ENCODE peak calls at places on chromosome 18, in four cellular contexts. One of them, this sample, is unnamed.

GRCh38 chr18:55047546-55047945 is 88.3 kb upstream of the CCDC68 start:
- DNase-seq in neuronal stem cell: no peak
- DNase-seq in mesenchymal stem cell: no peak
- DNase-seq in K562: peak
- DNase-seq in this sample: no peak

GRCh38 chr18:183769-184168 is 25.4 kb downstream of the USP14 start:
- DNase-seq in K562: peak
- DNase-seq in neuronal stem cell: no peak
- DNase-seq in mesenchymal stem cell: peak
- DNase-seq in this sample: no peak

GRCh38 chr18:76208632-76209308 is 286.3 kb downstream of the ZNF516 start:
- DNase-seq in mesenchymal stem cell: no peak
- DNase-seq in K562: no peak
- DNase-seq in neuronal stem cell: no peak
- DNase-seq in this sample: no peak

GRCh38 chr18:5527603-5528002 is 16.2 kb downstream of the EPB41L3 start:
- DNase-seq in K562: no peak
- DNase-seq in neuronal stem cell: no peak
- DNase-seq in mesenchymal stem cell: no peak
- DNase-seq in this sample: no peak

GRCh38 chr18:60838677-60839076 is 466.1 kb upstream of the MC4R start:
- DNase-seq in K562: no peak
- DNase-seq in mesenchymal stem cell: no peak
- DNase-seq in neuronal stem cell: no peak
- DNase-seq in this sample: no peak

GRCh38 chr18:293557-293956 is 25.7 kb upstream of the THOC1 start:
- DNase-seq in mesenchymal stem cell: peak
- DNase-seq in K562: no peak
- DNase-seq in neuronal stem cell: no peak
- DNase-seq in this sample: no peak

GRCh38 chr18:23673725-23674124 is 11.0 kb upstream of the ANKRD29 start:
- DNase-seq in neuronal stem cell: no peak
- DNase-seq in K562: no peak
- DNase-seq in mesenchymal stem cell: no peak
- DNase-seq in this sample: peak

GRCh38 chr18:69789794-69790193 is 157.9 kb downstream of the CD226 start:
- DNase-seq in K562: no peak
- DNase-seq in neuronal stem cell: no peak
- DNase-seq in mesenchymal stem cell: no peak
- DNase-seq in this sample: no peak

GRCh38 chr18:72155327-72155726 is 388.8 kb downstream of the CBLN2 start:
- DNase-seq in neuronal stem cell: no peak
- DNase-seq in mesenchymal stem cell: no peak
- DNase-seq in K562: no peak
- DNase-seq in this sample: no peak

GRCh38 chr18:79384834-79385233 is 10.9 kb upstream of the NFATC1 start:
- DNase-seq in K562: no peak
- DNase-seq in mesenchymal stem cell: no peak
- DNase-seq in neuronal stem cell: no peak
- DNase-seq in this sample: no peak

GRCh38 chr18:78818961-78819360 is 160.7 kb upstream of the SALL3 start:
- DNase-seq in neuronal stem cell: no peak
- DNase-seq in K562: no peak
- DNase-seq in mesenchymal stem cell: no peak
- DNase-seq in this sample: no peak

GRCh38 chr18:52992041-52992440 is 652.0 kb downstream of the DCC start:
- DNase-seq in K562: no peak
- DNase-seq in neuronal stem cell: peak
- DNase-seq in mesenchymal stem cell: no peak
- DNase-seq in this sample: no peak

GRCh38 chr18:43719264-43719795 is 442.0 kb upstream of the SYT4 start:
- DNase-seq in K562: no peak
- DNase-seq in neuronal stem cell: no peak
- DNase-seq in mesenchymal stem cell: no peak
- DNase-seq in this sample: peak

GRCh38 chr18:77622009-77622692 is 372.5 kb downstream of the GALR1 start:
- DNase-seq in mesenchymal stem cell: no peak
- DNase-seq in K562: no peak
- DNase-seq in neuronal stem cell: no peak
- DNase-seq in this sample: no peak

GRCh38 chr18:61244632-61245031 is 88.6 kb upstream of the CDH20 start:
- DNase-seq in neuronal stem cell: no peak
- DNase-seq in K562: no peak
- DNase-seq in mesenchymal stem cell: no peak
- DNase-seq in this sample: no peak

GRCh38 chr18:37397814-37398213 is 167.8 kb downstream of the CELF4 start:
- DNase-seq in K562: no peak
- DNase-seq in mesenchymal stem cell: no peak
- DNase-seq in neuronal stem cell: no peak
- DNase-seq in this sample: no peak

GRCh38 chr18:79868811-79869541 is 71.2 kb downstream of the KCNG2 start:
- DNase-seq in mesenchymal stem cell: no peak
- DNase-seq in K562: peak
- DNase-seq in neuronal stem cell: no peak
- DNase-seq in this sample: no peak

GRCh38 chr18:79801217-79801616 is 3.5 kb downstream of the KCNG2 start:
- DNase-seq in neuronal stem cell: no peak
- DNase-seq in mesenchymal stem cell: no peak
- DNase-seq in K562: no peak
- DNase-seq in this sample: no peak

GRCh38 chr18:23648930-23649622 is 13.6 kb downstream of the ANKRD29 start:
- DNase-seq in K562: no peak
- DNase-seq in neuronal stem cell: no peak
- DNase-seq in mesenchymal stem cell: no peak
- DNase-seq in this sample: no peak

GRCh38 chr18:40371673-40372072 is 1583.4 kb upstream of the PIK3C3 start:
- DNase-seq in neuronal stem cell: no peak
- DNase-seq in mesenchymal stem cell: peak
- DNase-seq in K562: no peak
- DNase-seq in this sample: peak

GRCh38 chr18:72542993-72543361 is 1.2 kb downstream of the CBLN2 start:
- DNase-seq in K562: no peak
- DNase-seq in mesenchymal stem cell: no peak
- DNase-seq in neuronal stem cell: peak
- DNase-seq in this sample: no peak

GRCh38 chr18:59049726-59050660 is 89.7 kb upstream of the SEC11C start:
- DNase-seq in neuronal stem cell: no peak
- DNase-seq in K562: no peak
- DNase-seq in mesenchymal stem cell: no peak
- DNase-seq in this sample: no peak
- H2AFZ ChIP-seq in neuronal stem cell: no peak
- H2AFZ ChIP-seq in K562: no peak
- H2AFZ ChIP-seq in mesenchymal stem cell: peak
- H2AFZ ChIP-seq in this sample: no peak

GRCh38 chr18:10095356-10095755 is 181.5 kb downstream of the VAPA start:
- DNase-seq in K562: no peak
- DNase-seq in mesenchymal stem cell: no peak
- DNase-seq in neuronal stem cell: no peak
- DNase-seq in this sample: no peak

GRCh38 chr18:10100236-10100635 is 186.4 kb downstream of the VAPA start:
- DNase-seq in neuronal stem cell: no peak
- DNase-seq in K562: no peak
- DNase-seq in mesenchymal stem cell: no peak
- DNase-seq in this sample: no peak

GRCh38 chr18:10099539-10100140 is 185.8 kb downstream of the VAPA start:
- DNase-seq in K562: no peak
- DNase-seq in neuronal stem cell: no peak
- DNase-seq in mesenchymal stem cell: peak
- DNase-seq in this sample: no peak

GRCh38 chr18:10101729-10102128 is 187.9 kb downstream of the VAPA start:
- DNase-seq in K562: no peak
- DNase-seq in neuronal stem cell: no peak
- DNase-seq in mesenchymal stem cell: no peak
- DNase-seq in this sample: no peak

GRCh38 chr18:10101293-10101701 is 187.5 kb downstream of the VAPA start:
- DNase-seq in neuronal stem cell: no peak
- DNase-seq in mesenchymal stem cell: peak
- DNase-seq in K562: no peak
- DNase-seq in this sample: peak
- H2AFZ ChIP-seq in neuronal stem cell: peak
- H2AFZ ChIP-seq in mesenchymal stem cell: no peak
- H2AFZ ChIP-seq in K562: no peak
- H2AFZ ChIP-seq in this sample: no peak

GRCh38 chr18:2908166-2908945 is 61.5 kb downstream of the EMILIN2 start:
- DNase-seq in K562: no peak
- DNase-seq in neuronal stem cell: no peak
- DNase-seq in mesenchymal stem cell: no peak
- DNase-seq in this sample: no peak

GRCh38 chr18:2903006-2903405 is 56.2 kb downstream of the EMILIN2 start:
- DNase-seq in mesenchymal stem cell: peak
- DNase-seq in neuronal stem cell: no peak
- DNase-seq in K562: peak
- DNase-seq in this sample: peak

GRCh38 chr18:2906522-2907458 is 60.0 kb downstream of the EMILIN2 start:
- DNase-seq in neuronal stem cell: no peak
- DNase-seq in K562: peak
- DNase-seq in mesenchymal stem cell: peak
- DNase-seq in this sample: peak

GRCh38 chr18:2907459-2908145 is 60.8 kb downstream of the EMILIN2 start:
- DNase-seq in mesenchymal stem cell: no peak
- DNase-seq in K562: no peak
- DNase-seq in neuronal stem cell: no peak
- DNase-seq in this sample: no peak

DNA sequence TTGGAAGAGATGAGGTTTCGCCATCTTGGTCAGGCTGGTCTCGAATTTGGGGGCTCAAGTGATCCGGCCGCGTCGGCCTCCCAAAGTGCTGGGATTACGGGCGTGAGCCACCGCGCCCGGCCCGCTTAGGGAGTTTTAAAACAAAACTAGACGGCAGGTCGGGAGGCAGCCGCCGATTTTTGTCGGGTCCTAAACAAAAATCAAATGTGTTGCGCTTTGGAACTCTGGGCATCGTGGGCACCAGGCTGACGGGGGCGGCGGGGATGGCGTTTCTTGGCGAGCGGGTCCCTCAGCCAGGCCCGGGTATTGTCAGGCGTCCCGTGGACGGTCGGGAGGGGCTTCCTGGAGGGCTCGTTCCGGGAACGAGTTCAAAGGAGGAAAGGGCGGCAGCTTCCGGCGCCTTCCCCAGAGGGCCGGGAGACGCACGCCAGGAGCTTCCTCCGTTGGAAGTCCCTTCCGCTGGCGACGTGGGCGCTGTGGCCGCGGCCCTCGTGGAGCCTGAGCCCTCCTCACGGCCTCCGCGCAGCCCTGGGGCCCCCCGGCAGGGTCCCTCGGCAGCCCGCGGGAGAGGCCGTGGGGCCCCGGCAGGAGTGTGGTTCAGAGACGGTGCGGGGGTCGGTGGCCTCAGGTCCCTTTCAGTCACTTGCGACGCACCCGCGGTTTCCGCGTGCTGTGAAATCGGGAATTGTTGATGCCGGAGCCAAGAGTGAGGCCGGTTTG is 59.2 kb downstream of the EMILIN2 start:
- DNase-seq in neuronal stem cell: no peak
- DNase-seq in mesenchymal stem cell: peak
- DNase-seq in K562: no peak
- DNase-seq in this sample: peak
- H2AFZ ChIP-seq in neuronal stem cell: peak
- H2AFZ ChIP-seq in mesenchymal stem cell: peak
- H2AFZ ChIP-seq in K562: no peak
- H2AFZ ChIP-seq in this sample: peak

GRCh38 chr18:13379062-13379800 is 160.7 kb downstream of the LDLRAD4 start:
- DNase-seq in neuronal stem cell: no peak
- DNase-seq in mesenchymal stem cell: no peak
- DNase-seq in K562: no peak
- DNase-seq in this sample: no peak
- H2AFZ ChIP-seq in neuronal stem cell: no peak
- H2AFZ ChIP-seq in mesenchymal stem cell: no peak
- H2AFZ ChIP-seq in K562: no peak
- H2AFZ ChIP-seq in this sample: no peak

DNA sequence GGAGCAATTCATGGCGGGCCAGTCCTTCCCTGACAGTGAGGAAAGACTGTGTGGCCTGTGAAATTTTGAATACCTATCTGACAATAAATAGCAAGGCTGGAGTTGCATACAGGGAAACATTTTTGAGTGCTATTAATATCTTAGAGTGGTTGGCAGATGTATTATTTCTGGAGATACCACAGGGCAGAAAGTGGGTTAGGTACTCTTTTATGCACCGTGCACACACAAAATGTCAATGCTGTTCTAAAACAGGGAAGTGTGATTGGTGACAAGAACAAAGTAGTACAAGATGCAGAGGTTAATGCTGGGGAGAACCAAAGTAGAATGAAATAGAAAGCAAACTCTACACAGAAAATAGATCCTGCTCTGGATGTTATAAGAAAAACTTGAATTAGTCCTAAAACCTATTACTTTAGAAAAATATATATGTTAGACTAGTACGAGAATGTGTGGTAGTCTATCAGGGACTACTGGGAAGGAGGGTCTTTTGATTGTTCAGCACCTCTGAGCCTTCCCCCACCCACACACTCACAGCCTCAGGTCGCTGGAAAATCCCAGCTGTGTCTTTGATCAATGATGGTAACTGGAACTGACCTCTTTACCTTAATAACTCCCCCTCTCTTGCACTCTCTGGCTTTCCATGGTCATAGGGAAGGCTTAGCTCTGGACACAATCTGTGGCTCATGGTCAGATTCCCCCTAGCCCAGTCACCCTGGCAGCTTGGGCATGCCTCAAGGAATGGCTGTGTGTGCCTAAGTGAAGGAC is 58.2 kb downstream of the SERPINB8 start:
- DNase-seq in mesenchymal stem cell: no peak
- DNase-seq in neuronal stem cell: no peak
- DNase-seq in K562: no peak
- DNase-seq in this sample: no peak
- H2AFZ ChIP-seq in mesenchymal stem cell: no peak
- H2AFZ ChIP-seq in neuronal stem cell: no peak
- H2AFZ ChIP-seq in K562: no peak
- H2AFZ ChIP-seq in this sample: no peak

DNA sequence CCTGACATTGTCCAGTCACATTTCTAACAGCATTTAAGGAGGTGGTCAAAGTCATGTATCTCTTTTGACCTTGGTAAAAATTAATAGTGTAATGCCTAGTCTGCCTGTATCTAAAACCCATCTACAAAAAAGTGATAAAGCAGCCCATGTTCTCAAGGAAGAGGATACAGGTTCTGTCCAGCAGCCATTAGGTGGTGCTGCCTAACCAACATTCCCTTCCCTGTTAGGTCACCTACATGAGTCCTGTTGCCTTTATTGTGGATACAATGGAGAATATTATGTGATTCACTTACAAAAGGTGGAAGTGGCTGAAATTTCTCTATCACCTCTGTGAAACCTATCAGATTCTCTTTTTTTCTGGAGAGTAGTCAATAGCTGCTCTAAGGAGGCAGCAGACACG is 52.5 kb downstream of the AQP4 start:
- DNase-seq in mesenchymal stem cell: peak
- DNase-seq in neuronal stem cell: no peak
- DNase-seq in K562: peak
- DNase-seq in this sample: peak
- H2AFZ ChIP-seq in mesenchymal stem cell: no peak
- H2AFZ ChIP-seq in neuronal stem cell: peak
- H2AFZ ChIP-seq in K562: no peak
- H2AFZ ChIP-seq in this sample: no peak

DNA sequence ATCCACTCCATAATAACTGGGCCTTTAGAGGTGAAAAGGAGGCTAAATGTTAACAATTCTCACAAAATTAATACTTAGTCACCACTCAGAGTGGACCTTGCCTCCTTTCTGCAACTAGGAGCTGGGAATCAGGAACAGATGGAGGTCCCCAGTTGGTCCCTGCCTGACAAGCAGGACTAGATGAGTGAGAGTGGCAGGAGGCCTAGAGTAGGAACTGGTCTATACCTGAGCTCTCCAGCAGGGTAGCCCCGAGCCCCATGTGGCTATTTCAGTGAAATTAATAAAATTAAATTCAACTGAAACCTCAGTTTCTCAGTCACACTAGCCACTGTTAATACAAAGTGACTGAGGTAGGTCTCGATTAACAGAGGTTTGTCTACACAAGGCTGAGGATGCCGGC is 150.5 kb downstream of the MYO5B start:
- DNase-seq in mesenchymal stem cell: no peak
- DNase-seq in K562: no peak
- DNase-seq in neuronal stem cell: no peak
- DNase-seq in this sample: no peak
- H2AFZ ChIP-seq in mesenchymal stem cell: no peak
- H2AFZ ChIP-seq in K562: no peak
- H2AFZ ChIP-seq in neuronal stem cell: no peak
- H2AFZ ChIP-seq in this sample: no peak

This sample was measured in PC-3.